ENCODE peak calls at places on chromosomes 5 and 9, in six cellular contexts. J, I, Z, S, C and H are unnamed samples.

GRCh38 chr9:11064853-11065252 is 452.1 kb upstream of the PTPRD start:
- DNase-seq in J (no peak), I (no peak), Z (no peak), S (no peak), C (no peak), H (no peak)

GRCh38 chr9:135819905-135820304 is 87.4 kb downstream of the CAMSAP1 start:
- DNase-seq in J (no peak), I (no peak), Z (no peak), S (no peak), C (no peak), H (no peak)

GRCh38 chr5:172545291-172545761 is 91.0 kb upstream of the SH3PXD2B start:
- DNase-seq in J (no peak), I (no peak), Z (no peak), S (no peak), C (no peak), H (no peak)

GRCh38 chr9:5553211-5553610 is 42.9 kb downstream of the PDCD1LG2 start:
- DNase-seq in J (no peak), I (no peak), Z (peak), S (no peak), C (no peak), H (no peak)

GRCh38 chr5:134506054-134507039 is 19.1 kb upstream of the JADE2 start:
- DNase-seq in J (no peak), I (no peak), Z (peak), S (no peak), C (no peak), H (peak)

GRCh38 chr5:107997338-107997979 is 326.7 kb upstream of the EFNA5 start:
- DNase-seq in J (no peak), I (no peak), Z (peak), S (no peak), C (no peak), H (no peak)

GRCh38 chr5:65041296-65042158 is 272.8 kb downstream of the CWC27 start:
- DNase-seq in J (no peak), I (no peak), Z (peak), S (no peak), C (no peak), H (no peak)

GRCh38 chr9:94649100-94649855 is 10.0 kb upstream of the FBP1 start:
- DNase-seq in J (no peak), I (no peak), Z (peak), S (no peak), C (no peak), H (no peak)

GRCh38 chr9:14189578-14189977 is 124.4 kb downstream of the NFIB start:
- DNase-seq in J (no peak), I (no peak), Z (peak), S (no peak), C (no peak), H (no peak)

GRCh38 chr5:157648275-157648990 is 3.8 kb downstream of the SOX30 start:
- DNase-seq in J (no peak), I (no peak), Z (peak), S (no peak), C (no peak), H (no peak)

GRCh38 chr9:69857131-69857530 is 36.5 kb downstream of the CFAP95 start:
- DNase-seq in J (no peak), I (no peak), Z (peak), S (peak), C (no peak), H (no peak)

GRCh38 chr9:72292184-72292787 is 72.7 kb downstream of the ZFAND5 start:
- DNase-seq in J (no peak), I (no peak), Z (peak), S (peak), C (no peak), H (no peak)